ENCODE peak calls at places on chromosomes 6 and 20, in six cellular contexts. L is GM12891, B is K562, H is HepG2, D is H1, G is GM12878. S is an unnamed sample.

GRCh38 chr6:124076336-124077048 is 272.8 kb downstream of the NKAIN2 start:
- DNase-seq in L (no peak), B (no peak), H (no peak), D (no peak), G (no peak), S (no peak)

GRCh38 chr6:141077355-141078333 is 1055.1 kb upstream of the GJE1 start:
- DNase-seq in L (no peak), B (no peak), H (peak), D (peak), G (no peak), S (no peak)

GRCh38 chr20:10513931-10514575 is 78.9 kb downstream of the SLX4IP start:
- DNase-seq in L (no peak), B (no peak), H (no peak), D (no peak), G (no peak), S (no peak)

GRCh38 chr20:22924949-22925612 is 110.0 kb upstream of the SSTR4 start:
- DNase-seq in L (no peak), B (no peak), H (no peak), D (no peak), G (no peak), S (no peak)

GRCh38 chr6:95431637-95432228 is 145.6 kb upstream of the MANEA start:
- DNase-seq in L (peak), B (peak), H (peak), D (no peak), G (no peak), S (no peak)

GRCh38 chr6:31738048-31738979 is 1.5 kb upstream of the MSH5 start:
- DNase-seq in L (no peak), B (peak), H (peak), D (no peak), G (peak), S (peak)

GRCh38 chr6:82246802-82247633 is 526 bp downstream of the IBTK start:
- DNase-seq in L (no peak), B (peak), H (peak), D (no peak), G (no peak), S (peak)

GRCh38 chr6:35084041-35084491 is 57.1 kb downstream of the TCP11 start:
- DNase-seq in L (peak), B (no peak), H (no peak), D (no peak), G (no peak), S (peak)

GRCh38 chr6:163175301-163175700 is 239.2 kb upstream of the QKI start:
- DNase-seq in L (no peak), B (no peak), H (no peak), D (no peak), G (no peak), S (no peak)

GRCh38 chr6:136104556-136104955 is 145.6 kb downstream of the MTFR2 start:
- DNase-seq in L (no peak), B (no peak), H (no peak), D (no peak), G (no peak), S (no peak)

GRCh38 chr6:129929433-129929832 is 68.3 kb upstream of the TMEM244 start:
- DNase-seq in L (no peak), B (no peak), H (no peak), D (no peak), G (no peak), S (no peak)

GRCh38 chr20:3716195-3716834 is 3.9 kb upstream of the SIGLEC1 start:
- DNase-seq in L (no peak), B (peak), H (peak), D (peak), G (no peak), S (no peak)

GRCh38 chr6:130959938-130960337 is 103.1 kb downstream of the EPB41L2 start:
- DNase-seq in L (no peak), B (no peak), H (no peak), D (no peak), G (no peak), S (no peak)

GRCh38 chr20:9038791-9039190 is 30.1 kb upstream of the PLCB4 start:
- DNase-seq in L (no peak), B (no peak), H (no peak), D (no peak), G (no peak), S (no peak)

GRCh38 chr6:35086636-35087360 is 54.3 kb downstream of the TCP11 start:
- DNase-seq in L (peak), B (no peak), H (no peak), D (no peak), G (no peak), S (peak)

GRCh38 chr6:166588691-166589333 is 2.3 kb upstream of the RAMACL start:
- DNase-seq in L (no peak), B (no peak), H (no peak), D (no peak), G (peak), S (no peak)

GRCh38 chr20:63733117-63733516 is 3.3 kb upstream of the LIME1 start:
- DNase-seq in L (no peak), B (no peak), H (no peak), D (no peak), G (no peak), S (no peak)

GRCh38 chr6:47111685-47112084 is 69.6 kb upstream of the ADGRF1 start:
- DNase-seq in L (no peak), B (no peak), H (peak), D (no peak), G (no peak), S (no peak)

GRCh38 chr6:155439376-155439775 is 16.3 kb downstream of the NOX3 start:
- DNase-seq in L (no peak), B (no peak), H (no peak), D (no peak), G (no peak), S (no peak)

GRCh38 chr20:50744143-50744792 is 12.9 kb downstream of the PARD6B start:
- DNase-seq in L (no peak), B (peak), H (peak), D (no peak), G (no peak), S (no peak)

GRCh38 chr6:68343901-68344300 is 291.2 kb upstream of the ADGRB3 start:
- DNase-seq in L (no peak), B (peak), H (peak), D (peak), G (no peak), S (no peak)

GRCh38 chr6:169968541-169969270 is 217.3 kb downstream of the ERMARD start:
- DNase-seq in L (no peak), B (no peak), H (no peak), D (no peak), G (no peak), S (no peak)

GRCh38 chr6:127606131-127606562 is 29.2 kb downstream of the C6orf58 start:
- DNase-seq in L (no peak), B (no peak), H (peak), D (no peak), G (no peak), S (no peak)

GRCh38 chr6:89082439-89082838 is 1.9 kb downstream of the PNRC1 start:
- DNase-seq in L (no peak), B (no peak), H (no peak), D (no peak), G (no peak), S (no peak)

GRCh38 chr20:25553819-25554296 is 31.5 kb downstream of the NINL start:
- DNase-seq in L (no peak), B (no peak), H (peak), D (no peak), G (no peak), S (no peak)
- TF ChIP-seq POLR2AphosphoS5 in L (no peak), B (no peak), H (no peak), D (no peak), G (no peak), S (no peak)

GRCh38 chr6:71289802-71290175 is 1.2 kb downstream of the OGFRL1 start:
- DNase-seq in L (no peak), B (no peak), H (no peak), D (no peak), G (no peak), S (no peak)

GRCh38 chr6:71288228-71289038 is at the start of gene OGFRL1:
- DNase-seq in L (peak), B (no peak), H (peak), D (no peak), G (no peak), S (peak)

GRCh38 chr6:71290611-71291010 is 2.0 kb downstream of the OGFRL1 start:
- DNase-seq in L (no peak), B (no peak), H (no peak), D (no peak), G (no peak), S (no peak)

GRCh38 chr6:71287926-71288227 is 734 bp upstream of the OGFRL1 start:
- DNase-seq in L (no peak), B (no peak), H (no peak), D (no peak), G (peak), S (no peak)

GRCh38 chr6:71289039-71289801 is 609 bp downstream of the OGFRL1 start:
- DNase-seq in L (no peak), B (no peak), H (no peak), D (no peak), G (no peak), S (peak)
- TF ChIP-seq TAF1 in L (no peak), B (no peak), H (no peak), D (no peak), G (no peak), S (no peak)

GRCh38 chr20:58388882-58389323 is at the start of gene VAPB:
- DNase-seq in L (peak), B (peak), H (peak), D (peak), G (peak), S (peak)
- TF ChIP-seq POLR2A in L (no peak), B (peak), H (no peak), D (no peak), G (peak), S (peak)

GRCh38 chr6:157246048-157246630 is 77.2 kb downstream of the TMEM242 start:
- DNase-seq in L (no peak), B (no peak), H (no peak), D (no peak), G (no peak), S (no peak)
- TF ChIP-seq POLR2AphosphoS5 in L (no peak), B (no peak), H (no peak), D (no peak), G (no peak), S (no peak)

GRCh38 chr6:28953039-28953872 is 29.5 kb upstream of the TRIM27 start:
- DNase-seq in L (no peak), B (peak), H (peak), D (peak), G (peak), S (no peak)
- TF ChIP-seq TAF1 in L (no peak), B (no peak), H (no peak), D (no peak), G (no peak), S (no peak)

GRCh38 chr6:33624856-33625255 is 3.7 kb downstream of the ITPR3 start:
- DNase-seq in L (no peak), B (no peak), H (no peak), D (no peak), G (no peak), S (no peak)

GRCh38 chr6:33620584-33621395 is at the start of gene ITPR3:
- DNase-seq in L (peak), B (peak), H (no peak), D (no peak), G (peak), S (peak)

GRCh38 chr6:33621396-33622388 is 570 bp downstream of the ITPR3 start:
- DNase-seq in L (peak), B (peak), H (no peak), D (no peak), G (no peak), S (peak)

GRCh38 chr6:33622456-33623431 is 1.6 kb downstream of the ITPR3 start:
- DNase-seq in L (no peak), B (peak), H (no peak), D (no peak), G (peak), S (no peak)

GRCh38 chr6:33623895-33624381 is 2.8 kb downstream of the ITPR3 start:
- DNase-seq in L (no peak), B (no peak), H (no peak), D (no peak), G (no peak), S (no peak)
- TF ChIP-seq POLR2A in L (no peak), B (no peak), H (no peak), D (no peak), G (no peak), S (no peak)

DNA sequence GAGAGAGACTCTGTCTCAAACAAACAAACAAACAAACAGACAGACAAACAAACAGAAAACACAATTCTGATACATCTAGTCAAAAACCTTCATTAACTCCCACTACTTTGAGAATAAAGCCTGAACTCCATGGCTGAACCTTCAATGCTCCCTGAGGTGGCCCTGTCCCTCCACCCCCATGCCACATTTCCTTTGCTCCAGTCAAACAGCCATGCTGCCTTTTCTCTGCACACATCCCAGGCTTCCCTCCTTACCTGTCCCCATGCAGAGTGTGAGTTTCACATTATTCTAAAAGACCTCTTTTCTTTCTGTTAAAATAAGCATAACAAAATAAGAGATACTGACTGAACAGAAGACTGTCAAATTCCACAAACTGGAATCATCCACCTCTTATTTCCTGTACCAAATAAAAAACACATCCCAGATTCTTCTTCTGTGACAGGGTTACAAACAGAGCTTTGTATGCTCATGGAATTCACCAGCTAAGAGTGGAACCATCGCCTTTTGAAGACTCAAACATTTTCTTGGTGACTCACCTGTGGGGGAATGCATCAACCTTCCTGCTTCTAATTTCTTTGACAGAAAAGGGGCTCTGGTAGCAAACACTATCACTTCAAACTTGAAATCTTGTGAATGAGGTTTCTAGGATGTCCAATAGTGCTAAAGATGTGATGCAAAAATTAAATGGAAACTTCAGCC is 71.0 kb upstream of the SLC22A16 start:
- DNase-seq in L (no peak), B (no peak), H (peak), D (no peak), G (no peak), S (no peak)
- TF ChIP-seq POLR2AphosphoS5 in L (no peak), B (no peak), H (no peak), D (no peak), G (no peak), S (no peak)

S was measured in GM12892.